ENCODE peak calls at places on chromosomes 6 and 20, in four cellular contexts. One of them, this sample, is unnamed.

GRCh38 chr6:56729719-56730118 is 87.0 kb upstream of the DST start:
- DNase-seq in GM23338: no peak
- DNase-seq in HCT116: no peak
- DNase-seq in GM23248: peak; percentile 93
- DNase-seq in this sample: peak; percentile 79

GRCh38 chr6:31940256-31940664 is 5.6 kb upstream of the CFB start:
- DNase-seq in GM23338: peak; percentile 29
- DNase-seq in HCT116: no peak
- DNase-seq in GM23248: peak; percentile 23
- DNase-seq in this sample: peak; percentile 43

GRCh38 chr6:77926198-77926752 is 273.4 kb downstream of the MEI4 start:
- DNase-seq in GM23338: peak; percentile 67
- DNase-seq in HCT116: peak; percentile 37
- DNase-seq in GM23248: no peak
- DNase-seq in this sample: peak; percentile 1

GRCh38 chr6:20212392-20213111 is at the start of gene MBOAT1:
- DNase-seq in GM23338: peak; percentile 88
- DNase-seq in HCT116: peak; percentile 68
- DNase-seq in GM23248: peak; percentile 97
- DNase-seq in this sample: peak; percentile 93

GRCh38 chr20:16531485-16531884 is 41.8 kb downstream of the KIF16B start:
- DNase-seq in GM23338: no peak
- DNase-seq in HCT116: no peak
- DNase-seq in GM23248: no peak
- DNase-seq in this sample: no peak

GRCh38 chr6:166572370-166573261 is 13.9 kb downstream of the RAMACL start:
- DNase-seq in GM23338: peak; percentile 78
- DNase-seq in HCT116: no peak
- DNase-seq in GM23248: peak; percentile 9
- DNase-seq in this sample: peak; percentile 58

GRCh38 chr6:27684264-27685211 is 211.6 kb upstream of the ZNF184 start:
- DNase-seq in GM23338: peak; percentile 92
- DNase-seq in HCT116: peak; percentile 94
- DNase-seq in GM23248: peak; percentile 81
- DNase-seq in this sample: peak; percentile 95

GRCh38 chr6:124956018-124956417 is 6.2 kb upstream of the RNF217 start:
- DNase-seq in GM23338: no peak
- DNase-seq in HCT116: no peak
- DNase-seq in GM23248: no peak
- DNase-seq in this sample: no peak

GRCh38 chr6:17730078-17730704 is 23.5 kb upstream of the NUP153 start:
- DNase-seq in GM23338: no peak
- DNase-seq in HCT116: no peak
- DNase-seq in GM23248: no peak
- DNase-seq in this sample: peak; percentile 10

GRCh38 chr6:20377623-20378265 is 23.9 kb upstream of the E2F3 start:
- DNase-seq in GM23338: no peak
- DNase-seq in HCT116: no peak
- DNase-seq in GM23248: peak; percentile 55
- DNase-seq in this sample: peak; percentile 13

GRCh38 chr20:4593149-4593525 is 128.6 kb upstream of the PRND start:
- DNase-seq in GM23338: no peak
- DNase-seq in HCT116: no peak
- DNase-seq in GM23248: no peak
- DNase-seq in this sample: no peak

GRCh38 chr20:64188682-64189529 is 24.7 kb downstream of the MYT1 start:
- DNase-seq in GM23338: peak; percentile 96
- DNase-seq in HCT116: peak; percentile 2
- DNase-seq in GM23248: peak; percentile 49
- DNase-seq in this sample: peak; percentile 31

GRCh38 chr6:36428911-36429310 is 13.7 kb downstream of the PXT1 start:
- DNase-seq in GM23338: no peak
- DNase-seq in HCT116: no peak
- DNase-seq in GM23248: no peak
- DNase-seq in this sample: no peak

GRCh38 chr6:34953084-34954025 is 64.3 kb downstream of the ANKS1A start:
- DNase-seq in GM23338: no peak
- DNase-seq in HCT116: peak; percentile 6
- DNase-seq in GM23248: peak; percentile 80
- DNase-seq in this sample: peak; percentile 92

GRCh38 chr20:2820084-2820895 is 4.1 kb downstream of the TMEM239 start:
- DNase-seq in GM23338: peak; percentile 70
- DNase-seq in HCT116: no peak
- DNase-seq in GM23248: no peak
- DNase-seq in this sample: no peak

GRCh38 chr6:41442800-41443501 is 103.2 kb upstream of the FOXP4 start:
- DNase-seq in GM23338: peak; percentile 95
- DNase-seq in HCT116: no peak
- DNase-seq in GM23248: peak; percentile 43
- DNase-seq in this sample: no peak

GRCh38 chr20:5078399-5078958 is 41.3 kb downstream of the PCNA start:
- DNase-seq in GM23338: no peak
- DNase-seq in HCT116: no peak
- DNase-seq in GM23248: peak; percentile 87
- DNase-seq in this sample: peak; percentile 33

GRCh38 chr6:32200711-32201475 is 8.4 kb upstream of the GPSM3 start:
- DNase-seq in GM23338: no peak
- DNase-seq in HCT116: no peak
- DNase-seq in GM23248: no peak
- DNase-seq in this sample: no peak

GRCh38 chr20:53750827-53751393 is 157.3 kb upstream of the ZNF217 start:
- DNase-seq in GM23338: no peak
- DNase-seq in HCT116: no peak
- DNase-seq in GM23248: peak; percentile 83
- DNase-seq in this sample: peak; percentile 54

GRCh38 chr6:56541736-56542366 is 100.8 kb downstream of the DST start:
- DNase-seq in GM23338: no peak
- DNase-seq in HCT116: no peak
- DNase-seq in GM23248: no peak
- DNase-seq in this sample: no peak

GRCh38 chr6:46850781-46851180 is 57.6 kb downstream of the MEP1A start:
- DNase-seq in GM23338: no peak
- DNase-seq in HCT116: no peak
- DNase-seq in GM23248: no peak
- DNase-seq in this sample: peak; percentile 46

GRCh38 chr20:25136643-25137559 is 55.0 kb upstream of the VSX1 start:
- DNase-seq in GM23338: no peak
- DNase-seq in HCT116: peak; percentile 38
- DNase-seq in GM23248: peak; percentile 94
- DNase-seq in this sample: peak; percentile 78

GRCh38 chr6:36862164-36862847 is 12.3 kb downstream of the PPIL1 start:
- DNase-seq in GM23338: no peak
- DNase-seq in HCT116: no peak
- DNase-seq in GM23248: no peak
- DNase-seq in this sample: no peak

GRCh38 chr6:30321692-30322388 is 4.9 kb upstream of the TRIM39 start:
- DNase-seq in GM23338: peak; percentile 76
- DNase-seq in HCT116: no peak
- DNase-seq in GM23248: peak; percentile 29
- DNase-seq in this sample: no peak

GRCh38 chr6:170147056-170147787 is 143.7 kb downstream of the DLL1 start:
- DNase-seq in GM23338: no peak
- DNase-seq in HCT116: no peak
- DNase-seq in GM23248: peak; percentile 52
- DNase-seq in this sample: no peak

GRCh38 chr6:169587992-169588391 is 113.8 kb downstream of the WDR27 start:
- DNase-seq in GM23338: no peak
- DNase-seq in HCT116: no peak
- DNase-seq in GM23248: peak; percentile 7
- DNase-seq in this sample: no peak

GRCh38 chr6:10613693-10614092 is 80.7 kb downstream of the C6orf52 start:
- DNase-seq in GM23338: no peak
- DNase-seq in HCT116: no peak
- DNase-seq in GM23248: no peak
- DNase-seq in this sample: no peak

GRCh38 chr20:17795449-17796095 is 95.8 kb downstream of the BANF2 start:
- DNase-seq in GM23338: no peak
- DNase-seq in HCT116: no peak
- DNase-seq in GM23248: peak; percentile 16
- DNase-seq in this sample: no peak
- TF ChIP-seq EZH2phosphoT487 in GM23338: no peak
- TF ChIP-seq EZH2phosphoT487 in HCT116: no peak
- TF ChIP-seq EZH2phosphoT487 in GM23248: no peak
- TF ChIP-seq EZH2phosphoT487 in this sample: no peak

DNA sequence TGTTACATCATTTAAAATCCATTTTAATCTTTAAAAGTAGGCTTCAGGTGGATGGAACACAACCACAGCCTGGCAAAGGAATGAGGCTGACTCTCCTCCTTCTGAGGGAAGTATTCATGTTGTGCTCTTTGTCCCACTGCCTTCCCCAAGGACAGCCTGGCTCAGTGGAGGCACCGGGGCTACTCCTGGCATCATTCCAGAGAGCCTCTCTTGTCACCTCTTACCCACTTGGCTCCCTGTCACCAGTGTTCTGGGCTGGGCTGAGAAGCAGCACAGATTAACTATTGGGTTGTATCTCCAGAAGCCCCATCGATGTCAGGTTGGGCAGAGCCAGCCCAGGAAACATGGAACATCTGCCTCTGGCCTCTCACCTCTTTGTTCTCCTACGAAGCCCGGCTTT is 10.7 kb upstream of the TP53INP2 start:
- DNase-seq in GM23338: no peak
- DNase-seq in HCT116: no peak
- DNase-seq in GM23248: no peak
- DNase-seq in this sample: no peak
- H2AFZ ChIP-seq in GM23338: peak overlapping the region; percentile 38
- H2AFZ ChIP-seq in HCT116: no peak overlapping the region
- H2AFZ ChIP-seq in GM23248: no peak overlapping the region
- H2AFZ ChIP-seq in this sample: no peak overlapping the region

DNA sequence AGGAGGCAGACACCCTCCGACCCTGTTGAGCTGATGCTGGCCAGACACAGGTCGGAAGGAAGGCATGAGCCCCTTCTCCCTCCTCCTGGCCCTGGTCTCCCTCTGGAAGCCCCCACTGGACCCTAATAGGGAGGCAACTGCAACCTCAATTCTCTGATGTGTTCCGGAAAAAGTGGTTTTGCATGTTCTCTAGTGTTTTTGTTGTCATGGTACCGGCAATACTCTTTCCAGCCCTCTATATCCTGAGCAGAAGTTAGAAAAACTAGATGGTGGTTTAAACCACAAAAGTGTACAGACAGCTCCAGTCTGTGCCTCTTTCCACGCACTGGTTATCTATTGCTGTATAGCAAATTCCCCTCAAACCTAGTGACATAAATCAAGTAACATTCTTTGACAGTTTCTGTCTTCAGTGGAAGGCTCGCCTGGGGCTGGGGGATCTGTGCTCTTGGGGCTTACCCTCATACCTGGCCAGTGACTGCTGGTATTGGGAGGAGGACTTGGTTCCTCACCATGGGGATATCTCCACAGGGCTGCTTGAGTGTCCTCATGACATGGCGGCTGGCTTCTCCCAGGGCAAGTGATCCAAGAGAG is 37.0 kb downstream of the SYTL3 start:
- DNase-seq in GM23338: no peak
- DNase-seq in HCT116: no peak
- DNase-seq in GM23248: no peak
- DNase-seq in this sample: no peak
- TF ChIP-seq EZH2phosphoT487 in GM23338: no peak
- TF ChIP-seq EZH2phosphoT487 in HCT116: no peak
- TF ChIP-seq EZH2phosphoT487 in GM23248: no peak
- TF ChIP-seq EZH2phosphoT487 in this sample: no peak

GRCh38 chr6:1602356-1602713 is 7.4 kb upstream of the FOXC1 start:
- DNase-seq in GM23338: no peak
- DNase-seq in HCT116: no peak
- DNase-seq in GM23248: no peak
- DNase-seq in this sample: no peak

GRCh38 chr6:1604991-1605821 is 4.5 kb upstream of the FOXC1 start:
- DNase-seq in GM23338: peak; percentile 58
- DNase-seq in HCT116: no peak
- DNase-seq in GM23248: peak; percentile 28
- DNase-seq in this sample: no peak

GRCh38 chr6:1603708-1604346 is 5.9 kb upstream of the FOXC1 start:
- DNase-seq in GM23338: peak; percentile 69
- DNase-seq in HCT116: no peak
- DNase-seq in GM23248: no peak
- DNase-seq in this sample: peak; percentile 33

GRCh38 chr6:1605822-1606532 is 3.7 kb upstream of the FOXC1 start:
- DNase-seq in GM23338: peak; percentile 43
- DNase-seq in HCT116: no peak
- DNase-seq in GM23248: peak; percentile 50
- DNase-seq in this sample: no peak

DNA sequence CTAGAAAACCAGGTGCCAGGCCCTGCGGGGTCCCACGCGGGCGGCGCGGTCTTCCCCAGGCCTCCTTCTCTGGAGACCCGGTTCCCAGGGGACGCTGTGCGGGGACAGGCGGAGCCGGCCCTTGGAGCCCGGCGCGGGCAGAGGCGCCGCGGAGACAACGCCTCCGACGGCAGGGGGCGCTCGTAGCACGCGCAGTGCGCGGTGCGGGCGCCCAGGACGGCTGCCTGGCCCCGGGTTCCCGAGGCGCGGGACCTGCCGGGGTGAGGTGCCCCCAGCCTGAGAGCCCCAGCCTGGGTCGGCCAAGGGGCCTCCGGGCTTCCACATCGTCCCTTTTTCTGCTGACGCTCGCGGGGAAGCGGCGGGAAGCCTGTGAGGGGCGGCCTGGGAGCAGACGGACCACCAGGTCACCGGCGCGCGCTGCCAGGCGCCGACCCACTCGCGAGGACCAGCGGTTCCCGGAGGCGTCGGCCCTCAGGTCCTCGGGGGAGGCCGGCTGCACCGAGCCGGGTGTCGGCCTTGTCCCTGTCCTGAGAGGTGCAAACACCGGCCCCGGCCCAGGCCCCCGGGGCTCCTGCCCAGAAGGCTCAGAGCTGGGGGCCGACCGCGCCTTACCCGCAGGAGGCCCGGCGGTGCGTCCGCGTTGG is 5.2 kb upstream of the FOXC1 start:
- DNase-seq in GM23338: peak; percentile 89
- DNase-seq in HCT116: no peak
- DNase-seq in GM23248: peak; percentile 80
- DNase-seq in this sample: peak; percentile 89
- H2AFZ ChIP-seq in GM23338: peak overlapping the region; percentile 96
- H2AFZ ChIP-seq in HCT116: peak overlapping the region; percentile 82
- H2AFZ ChIP-seq in GM23248: peak overlapping the region; percentile 70
- H2AFZ ChIP-seq in this sample: peak overlapping the region; percentile 99

GRCh38 chr6:155765275-155766194 is 309.9 kb upstream of the NOX3 start:
- DNase-seq in GM23338: no peak
- DNase-seq in HCT116: no peak
- DNase-seq in GM23248: peak; percentile 57
- DNase-seq in this sample: peak; percentile 35

GRCh38 chr6:155771822-155772221 is 316.2 kb upstream of the NOX3 start:
- DNase-seq in GM23338: no peak
- DNase-seq in HCT116: no peak
- DNase-seq in GM23248: no peak
- DNase-seq in this sample: no peak

GRCh38 chr6:155770313-155770712 is 314.7 kb upstream of the NOX3 start:
- DNase-seq in GM23338: no peak
- DNase-seq in HCT116: no peak
- DNase-seq in GM23248: no peak
- DNase-seq in this sample: no peak

GRCh38 chr6:155770856-155771255 is 315.2 kb upstream of the NOX3 start:
- DNase-seq in GM23338: no peak
- DNase-seq in HCT116: no peak
- DNase-seq in GM23248: no peak
- DNase-seq in this sample: no peak
- TF ChIP-seq EZH2phosphoT487 in GM23338: no peak
- TF ChIP-seq EZH2phosphoT487 in HCT116: no peak
- TF ChIP-seq EZH2phosphoT487 in GM23248: no peak
- TF ChIP-seq EZH2phosphoT487 in this sample: no peak